ENCODE peak calls at places on chromosome 15, in five cellular contexts. F is activated CD8-positive, alpha-beta memory T cell treated with anti-CD3 and anti-CD28 coated beads for 48 hours; P is nucleus accumbens; R is thyroid gland; K is brain microvascular endothelial cell. J is an unnamed sample.

GRCh38 chr15:47652213-47652852 is 65.0 kb upstream of the SEMA6D start:
- DNase-seq in P (no peak), K (no peak), F (no peak), R (no peak), J (no peak)

GRCh38 chr15:72796210-72796514 is 12.6 kb upstream of the ADPGK start:
- DNase-seq in R (no peak), K (no peak), P (no peak), F (no peak), J (no peak)

GRCh38 chr15:75785771-75786563 is 57.3 kb upstream of the UBE2Q2 start:
- DNase-seq in P (no peak), F (no peak), R (no peak), K (no peak), J (no peak)

GRCh38 chr15:39579487-39580116 is 1.3 kb upstream of the THBS1 start:
- DNase-seq in P (no peak), K (peak), R (peak), F (no peak), J (no peak)

GRCh38 chr15:96352594-96353377 is 22.3 kb downstream of the NR2F2 start:
- DNase-seq in R (no peak), F (no peak), P (no peak), K (peak), J (no peak)

GRCh38 chr15:101489236-101489632 is 273 bp downstream of the PCSK6 start:
- DNase-seq in R (no peak), K (no peak), F (no peak), P (peak), J (no peak)

GRCh38 chr15:68427366-68427765 is 4.6 kb downstream of the ITGA11 start:
- DNase-seq in P (no peak), K (no peak), F (no peak), R (no peak), J (no peak)

GRCh38 chr15:60408438-60409105 is 10.8 kb upstream of the ANXA2 start:
- DNase-seq in F (no peak), K (no peak), R (no peak), P (no peak), J (no peak)

GRCh38 chr15:61383421-61383820 is 154.3 kb upstream of the RORA start:
- DNase-seq in R (no peak), K (peak), F (no peak), P (no peak), J (no peak)

GRCh38 chr15:48565560-48566482 is 79.7 kb downstream of the FBN1 start:
- DNase-seq in R (no peak), K (peak), F (no peak), P (no peak), J (no peak)

GRCh38 chr15:90530250-90531051 is 728 bp downstream of the CRTC3 start:
- DNase-seq in K (no peak), F (peak), P (peak), R (peak), J (no peak)

GRCh38 chr15:80852676-80853075 is 73.5 kb downstream of the CEMIP start:
- DNase-seq in P (no peak), F (no peak), R (no peak), K (no peak), J (no peak)

GRCh38 chr15:89803941-89804800 is 10.5 kb downstream of the ANPEP start:
- DNase-seq in F (no peak), R (no peak), P (no peak), K (no peak), J (no peak)

J was measured in cortex of kidney.